ENCODE peak calls at places on chromosomes 5 and 9, in nine cellular contexts. A is HCT116; Y is mucosa of descending colon; I is breast epithelium; N is PC-9; J is upper lobe of left lung; F is aorta; V is GM12878; W is CD8-positive, alpha-beta T cell. D is an unnamed sample.

GRCh38 chr5:172816887-172817418 is 17.1 kb upstream of the ERGIC1 start:
- DNase-seq in J (no peak), W (no peak), V (no peak), N (no peak), I (no peak), Y (no peak), A (no peak), F (no peak), D (no peak)

GRCh38 chr5:158951461-158951860 is 148.3 kb downstream of the EBF1 start:
- DNase-seq in N (no peak), J (no peak), W (no peak), V (no peak), F (no peak), A (no peak), I (no peak), Y (no peak), D (no peak)

GRCh38 chr9:106886111-106887046 is 23.4 kb downstream of the ZNF462 start:
- DNase-seq in N (no peak), J (no peak), Y (no peak), A (no peak), W (no peak), V (no peak), I (no peak), F (no peak), D (no peak)

GRCh38 chr5:52997424-52997823 is 8.3 kb downstream of the ITGA2 start:
- DNase-seq in J (no peak), I (no peak), F (no peak), Y (no peak), V (no peak), A (no peak), N (no peak), W (no peak), D (peak; percentile 77)

GRCh38 chr5:54066433-54066832 is 243.9 kb downstream of the ARL15 start:
- DNase-seq in F (no peak), Y (no peak), A (no peak), V (no peak), N (no peak), J (no peak), I (no peak), W (no peak), D (no peak)

GRCh38 chr5:36239370-36240293 is 2.1 kb downstream of the NADK2 start:
- DNase-seq in I (no peak), N (no peak), F (no peak), Y (no peak), J (no peak), V (no peak), A (no peak), W (no peak), D (no peak)

GRCh38 chr5:145925353-145925752 is 11.0 kb upstream of the SH3RF2 start:
- DNase-seq in Y (no peak), N (peak; percentile 31), F (no peak), V (no peak), W (no peak), A (no peak), I (no peak), J (no peak), D (peak; percentile 66)

GRCh38 chr5:160118349-160119141 is 705 bp downstream of the PWWP2A start:
- DNase-seq in J (peak; percentile 55), Y (peak; percentile 77), V (no peak), F (peak; percentile 87), A (no peak), N (peak; percentile 50), W (peak; percentile 12), I (peak; percentile 53), D (no peak)

GRCh38 chr9:6218099-6218502 is 2.5 kb downstream of the IL33 start:
- DNase-seq in F (no peak), J (no peak), A (no peak), Y (no peak), W (no peak), V (no peak), N (no peak), I (no peak), D (peak; percentile 67)

GRCh38 chr9:125990186-125990792 is 243.1 kb downstream of the PBX3 start:
- DNase-seq in F (peak; percentile 64), A (no peak), Y (no peak), W (no peak), J (peak; percentile 18), N (no peak), I (no peak), V (no peak), D (no peak)

GRCh38 chr9:87035868-87036267 is 88.6 kb upstream of the GAS1 start:
- DNase-seq in W (no peak), V (no peak), J (no peak), A (no peak), I (no peak), F (no peak), N (no peak), Y (no peak), D (no peak)

GRCh38 chr5:74622944-74623343 is 17.6 kb downstream of the ENC1 start:
- DNase-seq in J (no peak), V (no peak), I (no peak), F (no peak), Y (no peak), W (no peak), A (no peak), N (no peak), D (no peak)

GRCh38 chr9:119420263-119420662 is 51.0 kb upstream of the BRINP1 start:
- DNase-seq in Y (no peak), I (no peak), W (no peak), A (no peak), V (no peak), F (no peak), N (no peak), J (no peak), D (no peak)

GRCh38 chr9:8304720-8305119 is 505.1 kb upstream of the DMAC1 start:
- DNase-seq in Y (no peak), F (no peak), A (no peak), N (no peak), I (no peak), V (no peak), W (no peak), J (no peak), D (no peak)

GRCh38 chr5:78746990-78747389 is 98.4 kb upstream of the LHFPL2 start:
- DNase-seq in J (no peak), N (no peak), I (no peak), W (no peak), F (peak; percentile 76), A (no peak), Y (no peak), V (no peak), D (no peak)

GRCh38 chr9:107866912-107867311 is 377.3 kb upstream of the KLF4 start:
- DNase-seq in Y (no peak), V (no peak), J (peak; percentile 31), A (no peak), I (no peak), F (no peak), N (no peak), W (no peak), D (no peak)

GRCh38 chr5:18238321-18238720 is 604.1 kb downstream of the TAF11L14 start:
- DNase-seq in J (no peak), I (no peak), N (no peak), A (no peak), Y (no peak), W (no peak), F (no peak), V (no peak), D (no peak)

GRCh38 chr5:18244309-18244708 is 610.0 kb downstream of the TAF11L14 start:
- DNase-seq in Y (no peak), W (no peak), A (no peak), J (no peak), F (no peak), N (no peak), I (no peak), V (no peak), D (no peak)

DNA sequence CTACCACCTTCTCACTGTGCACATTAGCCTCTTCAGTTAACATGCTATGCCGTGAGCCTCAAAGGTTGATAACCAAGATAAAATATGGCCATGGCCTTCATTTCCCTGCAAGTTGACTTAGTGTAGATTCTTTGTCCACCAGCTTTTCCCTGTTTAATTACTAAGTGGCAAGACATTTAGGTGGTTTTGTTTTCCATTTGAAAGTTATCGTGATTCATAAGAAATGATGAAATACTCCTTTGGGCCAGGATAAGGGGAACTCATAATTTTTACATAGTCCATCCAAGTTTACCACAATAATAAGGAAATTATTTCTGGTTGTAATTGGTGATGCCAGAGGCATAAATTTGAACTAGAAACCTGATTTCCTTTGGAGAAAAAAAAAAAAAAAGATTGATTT is 609.6 kb downstream of the TAF11L14 start:
- DNase-seq in V (no peak), F (no peak), J (no peak), I (no peak), A (no peak), W (no peak), N (no peak), Y (no peak), D (no peak)
- H3K9me3 ChIP-seq in V (no peaks in the 10 kb centered on the region), F (peaks cover 1% of the 10 kb centered on the region), J (no peaks in the 10 kb centered on the region), I (peaks cover 8% of the 10 kb centered on the region), A (peaks cover 13% of the 10 kb centered on the region), W (no peaks in the 10 kb centered on the region), N (peaks cover 6% of the 10 kb centered on the region), Y (peaks cover 9% of the 10 kb centered on the region), D (no peaks in the 10 kb centered on the region)

GRCh38 chr9:95769909-95770433 is 105.5 kb upstream of the ERCC6L2 start:
- DNase-seq in V (no peak), J (no peak), I (no peak), N (no peak), F (no peak), W (no peak), A (no peak), Y (no peak), D (no peak)
- H3K4me1 ChIP-seq in V (no peaks in the 10 kb centered on the region), J (peaks cover 11% of the 10 kb centered on the region), I (no peaks in the 10 kb centered on the region), N (no peaks in the 10 kb centered on the region), F (no peaks in the 10 kb centered on the region), W (peaks cover 23% of the 10 kb centered on the region), A (no peaks in the 10 kb centered on the region), Y (peaks cover 15% of the 10 kb centered on the region), D (peaks cover 14% of the 10 kb centered on the region)

GRCh38 chr5:139696894-139697658 is 48.9 kb downstream of the CXXC5 start:
- DNase-seq in Y (peak; percentile 71), A (no peak), V (no peak), J (peak; percentile 58), F (peak; percentile 93), W (no peak), N (peak; percentile 75), I (no peak), D (no peak)

GRCh38 chr5:139700711-139701693 is 52.9 kb downstream of the CXXC5 start:
- DNase-seq in N (no peak), W (no peak), I (no peak), A (no peak), F (no peak), J (no peak), V (no peak), Y (peak; percentile 58), D (no peak)

GRCh38 chr5:139696167-139696893 is 48.2 kb downstream of the CXXC5 start:
- DNase-seq in W (no peak), J (no peak), I (no peak), A (no peak), V (no peak), Y (no peak), N (no peak), F (no peak), D (no peak)

GRCh38 chr5:139699352-139699751 is 51.2 kb downstream of the CXXC5 start:
- DNase-seq in J (no peak), I (no peak), V (no peak), A (no peak), Y (no peak), F (no peak), N (no peak), W (no peak), D (no peak)

GRCh38 chr5:139698461-139699146 is 50.5 kb downstream of the CXXC5 start:
- DNase-seq in J (no peak), N (peak; percentile 38), A (no peak), I (peak; percentile 88), V (no peak), Y (peak; percentile 80), W (no peak), F (peak; percentile 97), D (peak; percentile 96)
- H3K9me3 ChIP-seq in J (no peaks in the 10 kb centered on the region), N (no peaks in the 10 kb centered on the region), A (no peaks in the 10 kb centered on the region), I (no peaks in the 10 kb centered on the region), V (no peaks in the 10 kb centered on the region), Y (no peaks in the 10 kb centered on the region), W (no peaks in the 10 kb centered on the region), F (no peaks in the 10 kb centered on the region), D (no peaks in the 10 kb centered on the region)

GRCh38 chr9:95757026-95757425 is 118.5 kb upstream of the ERCC6L2 start:
- DNase-seq in J (no peak), F (no peak), I (no peak), A (no peak), W (no peak), N (no peak), V (no peak), Y (no peak), D (no peak)
- H3K4me1 ChIP-seq in J (peaks cover 8% of the 10 kb centered on the region), F (no peaks in the 10 kb centered on the region), I (no peaks in the 10 kb centered on the region), A (no peaks in the 10 kb centered on the region), W (no peaks in the 10 kb centered on the region), N (no peaks in the 10 kb centered on the region), V (peaks cover 8% of the 10 kb centered on the region), Y (peaks cover 4% of the 10 kb centered on the region), D (peaks cover 12% of the 10 kb centered on the region)